ENCODE peak calls at places on chromosomes 7 and 10, in ten cellular contexts. Z is HCT116, X is transverse colon, W is GM12891, N is suprapubic skin, P is endothelial cell of umbilical vein, Y is sigmoid colon, G is prostate gland, T is K562, K is stomach. H is an unnamed sample.

GRCh38 chr7:12694817-12695216 is 7.4 kb downstream of the ARL4A start:
- DNase-seq in Z (no peak), P (peak; percentile 19), X (no peak), N (no peak), K (no peak), T (no peak), G (no peak), Y (no peak), W (no peak), H (no peak)

GRCh38 chr7:131027287-131027773 is 293.3 kb upstream of the KLF14 start:
- DNase-seq in X (no peak), Y (peak; percentile 75), T (peak; percentile 42), K (no peak), N (no peak), Z (no peak), G (no peak), W (no peak), P (no peak), H (no peak)

GRCh38 chr10:33335800-33336605 is 1.5 kb upstream of the NRP1 start:
- DNase-seq in P (peak; percentile 36), G (peak; percentile 31), T (no peak), W (no peak), K (peak; percentile 69), N (peak; percentile 82), X (peak; percentile 69), Y (peak; percentile 84), Z (no peak), H (peak; percentile 19)

GRCh38 chr7:30731619-30732018 is 20.3 kb upstream of the INMT start:
- DNase-seq in G (no peak), Z (no peak), N (no peak), X (no peak), P (no peak), W (no peak), Y (no peak), T (no peak), K (no peak), H (no peak)

GRCh38 chr7:39621261-39621660 is 2.1 kb upstream of the RALA start:
- DNase-seq in T (no peak), Z (no peak), Y (no peak), X (no peak), K (no peak), N (no peak), P (no peak), G (no peak), W (no peak), H (no peak)

GRCh38 chr7:596819-597182 is 77.2 kb upstream of the PDGFA start:
- DNase-seq in K (no peak), Y (no peak), N (no peak), P (no peak), X (no peak), Z (no peak), G (no peak), T (no peak), W (no peak), H (no peak)

GRCh38 chr10:35498693-35499092 is 106.4 kb upstream of the GJD4 start:
- DNase-seq in N (no peak), G (no peak), K (no peak), Z (no peak), W (no peak), X (no peak), P (no peak), Y (no peak), T (no peak), H (no peak)

GRCh38 chr10:91190876-91191580 is 29.4 kb upstream of the PCGF5 start:
- DNase-seq in N (no peak), T (no peak), K (no peak), W (no peak), P (no peak), Y (no peak), X (no peak), Z (no peak), G (no peak), H (no peak)

GRCh38 chr10:99667108-99667751 is 7.9 kb downstream of the ENTPD7 start:
- DNase-seq in N (no peak), Z (peak; percentile 54), P (peak; percentile 60), X (no peak), W (no peak), G (no peak), T (peak; percentile 15), K (no peak), Y (no peak), H (no peak)

GRCh38 chr10:90414926-90415325 is 442.9 kb downstream of the HTR7 start:
- DNase-seq in G (no peak), W (no peak), P (no peak), Y (no peak), Z (no peak), N (no peak), T (no peak), K (no peak), X (no peak), H (no peak)

GRCh38 chr10:49784631-49785030 is 22.5 kb upstream of the OGDHL start:
- DNase-seq in P (no peak), G (no peak), K (no peak), X (no peak), Y (no peak), T (no peak), N (no peak), W (no peak), Z (no peak), H (no peak)

GRCh38 chr7:67371429-67372305 is 375.0 kb downstream of the TYW1 start:
- DNase-seq in X (peak; percentile 40), N (no peak), P (peak; percentile 69), Y (peak; percentile 70), G (peak; percentile 67), T (peak; percentile 87), W (peak; percentile 77), Z (peak; percentile 47), K (peak; percentile 49), H (peak; percentile 59)

GRCh38 chr10:4243169-4243568 is 458.2 kb upstream of the KLF6 start:
- DNase-seq in G (no peak), Y (no peak), N (no peak), X (no peak), P (no peak), W (no peak), Z (no peak), K (no peak), T (no peak), H (no peak)

GRCh38 chr10:80599424-80599847 is 61.7 kb downstream of the SH2D4B start:
- DNase-seq in K (no peak), T (peak; percentile 82), G (no peak), N (no peak), Y (peak; percentile 48), Z (peak; percentile 59), P (peak; percentile 62), X (peak; percentile 30), W (peak; percentile 41), H (no peak)

GRCh38 chr10:11378835-11379234 is 232.6 kb downstream of the USP6NL start:
- DNase-seq in Y (no peak), G (no peak), Z (no peak), T (no peak), P (no peak), K (no peak), N (no peak), X (no peak), W (no peak), H (no peak)

GRCh38 chr7:102845351-102845750 is 67.4 kb upstream of the LRRC17 start:
- DNase-seq in X (no peak), G (no peak), N (no peak), Z (no peak), T (no peak), P (no peak), K (no peak), Y (no peak), W (no peak), H (no peak)

DNA sequence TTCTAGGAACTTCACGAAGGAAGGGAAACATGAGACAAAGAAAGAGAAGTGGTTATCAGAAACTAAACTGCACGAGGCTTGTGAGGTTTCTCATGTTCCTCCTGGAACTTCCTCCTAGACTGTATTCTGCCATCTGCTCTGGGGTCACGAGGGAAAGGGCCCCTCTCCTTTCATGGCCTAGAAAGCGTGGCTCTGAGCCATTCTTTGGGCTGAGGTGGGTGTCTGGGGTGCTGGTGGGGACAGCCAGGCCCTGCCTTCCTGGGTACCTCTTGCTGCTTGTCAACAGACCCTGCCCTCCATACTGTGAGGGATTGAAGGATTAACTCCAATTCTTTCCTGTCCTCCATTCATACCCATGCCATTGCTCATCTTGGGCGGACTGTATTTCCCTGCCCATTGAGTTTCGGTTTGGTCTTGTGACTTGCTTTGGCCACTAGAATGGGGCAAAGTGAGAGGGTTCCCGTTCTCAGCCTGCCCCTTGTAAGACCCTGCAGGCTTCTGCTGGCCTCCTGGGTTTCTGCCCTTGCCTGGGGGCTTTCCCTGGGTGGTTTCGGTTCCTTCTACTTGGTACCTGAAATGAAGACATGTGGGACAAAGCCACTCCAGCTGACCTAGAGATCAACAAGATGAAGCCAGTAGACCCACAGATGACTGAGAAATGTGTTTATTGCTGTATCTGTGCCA is 14.9 kb upstream of the GIMAP8 start:
- DNase-seq in Z (no peak), G (no peak), K (no peak), Y (no peak), N (no peak), P (no peak), T (no peak), X (peak; percentile 77), W (no peak), H (peak; percentile 63)
- TF ChIP-seq POLR2A in Z (no peak), G (no peak), K (no peak), Y (no peak), N (no peak), P (no peak), T (no peak), X (no peak), W (no peak), H (peak; percentile 62)

GRCh38 chr7:112789824-112790650 is at the start of gene TMEM168:
- DNase-seq in W (peak; percentile 51), K (peak; percentile 86), G (peak; percentile 76), P (peak; percentile 87), Z (peak; percentile 75), X (peak; percentile 91), T (peak; percentile 89), Y (peak; percentile 84), N (peak; percentile 88), H (peak; percentile 62)
- TF ChIP-seq POLR2AphosphoS5 in W (peak; percentile 78), K (peak; percentile 89), G (peak; percentile 79), P (peak; percentile 83), Z (peak; percentile 70), X (peak; percentile 71), T (peak; percentile 54), Y (peak; percentile 66), N (no peak), H (peak; percentile 92)

DNA sequence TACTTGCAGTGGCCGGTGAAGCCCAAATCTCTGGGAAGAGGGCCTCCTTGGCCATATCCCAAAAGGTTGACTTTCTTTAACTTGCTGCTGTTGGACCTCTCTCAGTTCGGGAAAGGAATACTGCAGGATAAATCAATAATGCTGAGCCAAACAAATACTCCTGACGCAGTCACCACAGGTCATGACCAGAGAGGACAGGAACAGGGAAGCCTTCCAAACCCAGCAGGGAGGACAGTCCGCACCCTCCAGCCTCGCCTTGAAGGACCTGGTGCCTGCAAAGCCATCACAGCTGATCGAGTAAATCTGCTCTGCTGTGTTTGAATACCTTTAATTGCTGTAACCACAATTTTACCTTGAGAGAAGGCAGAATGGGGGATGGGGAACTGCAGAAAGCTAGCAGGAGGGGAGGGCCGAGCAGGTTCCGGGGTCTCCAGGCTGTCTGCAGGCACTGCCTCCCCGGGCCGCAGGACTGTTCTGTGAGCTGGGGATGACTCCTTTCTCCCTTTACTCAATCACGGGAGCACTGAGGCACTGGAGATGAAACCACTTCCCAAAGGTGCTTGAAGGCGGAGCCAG is 20.8 kb upstream of the INSIG1 start:
- DNase-seq in K (no peak), P (no peak), Y (peak; percentile 37), G (no peak), N (no peak), W (no peak), X (no peak), T (no peak), Z (no peak), H (no peak)
- TF ChIP-seq POLR2A in K (no peak), P (no peak), Y (no peak), G (no peak), N (no peak), W (no peak), X (no peak), T (no peak), Z (no peak), H (no peak)

GRCh38 chr7:50988988-50989387 is 206.3 kb upstream of the GRB10 start:
- DNase-seq in P (no peak), Y (no peak), G (no peak), X (no peak), Z (no peak), T (no peak), K (no peak), W (no peak), N (no peak), H (no peak)
- TF ChIP-seq POLR2AphosphoS5 in P (no peak), Y (no peak), G (no peak), X (no peak), Z (no peak), T (no peak), K (no peak), W (no peak), N (no peak), H (no peak)